ENCODE peak calls at places on chromosome 21, in eight cellular contexts. J is GM12878, E is cardiac muscle cell, I is natural killer cell, V is fibroblast of pulmonary artery, R is astrocyte of the spinal cord, G is colonic mucosa, T is neural crest cell. O is an unnamed sample.

GRCh38 chr21:46352913-46353312 is 29.0 kb downstream of the PCNT start:
- DNase-seq in I (no peak), J (no peak), E (no peak), T (no peak), G (no peak), V (no peak), R (no peak), O (no peak)

GRCh38 chr21:18522181-18522771 is 118.7 kb upstream of the TMPRSS15 start:
- DNase-seq in R (peak; percentile 54), E (no peak), J (no peak), T (no peak), V (peak; percentile 1), G (no peak), I (no peak), O (no peak)

GRCh38 chr21:32336711-32337110 is 38.1 kb downstream of the MRAP start:
- DNase-seq in G (no peak), J (no peak), E (peak; percentile 13), R (peak; percentile 52), T (no peak), V (peak; percentile 39), I (no peak), O (no peak)

GRCh38 chr21:31248598-31248997 is 95.5 kb downstream of the TIAM1 start:
- DNase-seq in V (peak; percentile 60), R (peak; percentile 66), T (no peak), J (no peak), I (no peak), E (no peak), G (no peak), O (no peak)

GRCh38 chr21:18517905-18518566 is 114.5 kb upstream of the TMPRSS15 start:
- DNase-seq in R (no peak), G (no peak), I (no peak), T (no peak), E (no peak), V (no peak), J (no peak), O (no peak)

GRCh38 chr21:45950740-45951515 is 30.6 kb upstream of the COL6A1 start:
- DNase-seq in E (peak; percentile 81), J (no peak), T (no peak), G (peak; percentile 26), V (peak; percentile 61), I (no peak), R (peak; percentile 37), O (no peak)

GRCh38 chr21:32569261-32570230 is 15.8 kb downstream of the TCP10L start:
- DNase-seq in E (peak; percentile 85), J (peak; percentile 13), T (peak; percentile 82), G (peak; percentile 83), I (peak; percentile 73), V (peak; percentile 88), R (peak; percentile 79), O (peak; percentile 42)

GRCh38 chr21:36507397-36508018 is 27.6 kb upstream of the CLDN14 start:
- DNase-seq in G (no peak), J (no peak), R (no peak), E (no peak), T (no peak), I (no peak), V (no peak), O (no peak)

GRCh38 chr21:41907496-41908258 is 28.5 kb upstream of the PRDM15 start:
- DNase-seq in J (no peak), R (no peak), E (no peak), V (no peak), I (no peak), T (no peak), G (no peak), O (no peak)

GRCh38 chr21:17071093-17071492 is 441.8 kb upstream of the CXADR start:
- DNase-seq in J (no peak), V (no peak), I (no peak), R (no peak), T (no peak), E (no peak), G (no peak), O (no peak)

GRCh38 chr21:19607983-19608668 is 1204.5 kb upstream of the TMPRSS15 start:
- DNase-seq in J (no peak), R (no peak), E (no peak), G (no peak), T (no peak), V (peak; percentile 28), I (no peak), O (no peak)

GRCh38 chr21:43726686-43727570 is 8.0 kb downstream of the PDXK start:
- DNase-seq in I (no peak), J (no peak), T (no peak), R (no peak), G (no peak), E (no peak), V (no peak), O (no peak)

GRCh38 chr21:43723648-43724047 is 4.7 kb downstream of the PDXK start:
- DNase-seq in E (no peak), J (no peak), T (no peak), R (no peak), V (no peak), G (no peak), I (no peak), O (no peak)

GRCh38 chr21:43728467-43729390 is 9.8 kb downstream of the PDXK start:
- DNase-seq in R (peak; percentile 99), E (peak; percentile 100), V (peak; percentile 99), T (peak; percentile 69), I (peak; percentile 78), G (peak; percentile 85), J (peak; percentile 64), O (peak; percentile 69)

GRCh38 chr21:43731476-43731875 is 12.5 kb downstream of the PDXK start:
- DNase-seq in I (no peak), G (peak; percentile 49), T (no peak), J (no peak), E (no peak), V (no peak), R (no peak), O (no peak)

GRCh38 chr21:43727571-43728466 is 8.9 kb downstream of the PDXK start:
- DNase-seq in E (peak; percentile 48), V (no peak), J (no peak), G (no peak), I (no peak), R (no peak), T (no peak), O (no peak)
- TF ChIP-seq CTCF in E (peak; percentile 13), V (no peak), J (no peak), G (no peak), I (no peak), R (peak; percentile 6), T (no peak), O (no peak)

GRCh38 chr21:14405225-14405624 is 22.3 kb upstream of the HSPA13 start:
- DNase-seq in R (no peak), J (no peak), I (no peak), V (no peak), T (no peak), G (no peak), E (no peak), O (no peak)

GRCh38 chr21:14401217-14401616 is 18.3 kb upstream of the HSPA13 start:
- DNase-seq in T (no peak), R (no peak), V (no peak), E (no peak), G (no peak), I (no peak), J (no peak), O (no peak)

DNA sequence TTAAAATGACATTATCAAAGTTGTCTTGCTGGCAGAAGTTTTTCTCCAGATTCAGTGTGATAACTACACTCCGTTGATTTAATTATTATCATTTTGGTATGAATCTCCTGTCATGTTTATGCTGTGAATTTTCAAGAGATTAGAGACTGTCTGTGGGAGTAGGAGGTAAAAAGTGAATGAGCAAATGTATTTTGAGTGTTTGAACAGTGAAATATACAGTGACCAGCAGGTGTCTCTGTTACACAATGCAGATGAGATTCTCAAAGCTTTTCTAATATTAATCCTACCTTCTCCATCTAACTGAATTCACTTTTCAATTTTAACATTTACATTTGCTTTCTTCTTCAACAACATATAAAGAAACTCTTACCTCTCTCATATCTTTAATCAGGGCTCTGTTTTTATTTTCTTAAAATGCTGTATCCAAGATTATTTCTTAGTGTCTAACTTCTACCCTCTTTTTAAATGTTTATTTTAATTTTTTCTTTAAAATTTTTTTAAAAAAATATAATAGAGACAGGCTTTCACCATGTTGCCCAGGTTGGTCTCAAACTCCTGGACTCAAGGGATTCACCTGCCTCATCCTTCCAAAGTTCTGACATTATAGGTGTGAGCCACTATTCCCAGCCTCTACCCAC is 20.9 kb upstream of the HSPA13 start:
- DNase-seq in I (no peak), E (peak; percentile 60), T (no peak), J (peak; percentile 9), G (no peak), V (peak; percentile 64), R (peak; percentile 41), O (no peak)
- TF ChIP-seq CTCF in I (peak; percentile 70), E (peak; percentile 51), T (peak; percentile 80), J (peak; percentile 60), G (peak; percentile 49), V (peak; percentile 63), R (peak; percentile 55), O (peak; percentile 77)

GRCh38 chr21:25422610-25423608 is 184.4 kb downstream of the MRPL39 start:
- DNase-seq in G (no peak), R (no peak), T (no peak), V (no peak), J (no peak), I (no peak), E (no peak), O (no peak)

GRCh38 chr21:25424674-25425073 is 182.6 kb downstream of the MRPL39 start:
- DNase-seq in V (no peak), R (no peak), I (no peak), E (no peak), J (no peak), G (no peak), T (no peak), O (no peak)

GRCh38 chr21:25424045-25424444 is 183.2 kb downstream of the MRPL39 start:
- DNase-seq in J (no peak), I (no peak), R (no peak), T (no peak), G (no peak), E (no peak), V (no peak), O (no peak)

GRCh38 chr21:25420831-25421230 is 186.4 kb downstream of the MRPL39 start:
- DNase-seq in R (no peak), J (no peak), G (no peak), T (no peak), V (no peak), E (no peak), I (no peak), O (no peak)

DNA sequence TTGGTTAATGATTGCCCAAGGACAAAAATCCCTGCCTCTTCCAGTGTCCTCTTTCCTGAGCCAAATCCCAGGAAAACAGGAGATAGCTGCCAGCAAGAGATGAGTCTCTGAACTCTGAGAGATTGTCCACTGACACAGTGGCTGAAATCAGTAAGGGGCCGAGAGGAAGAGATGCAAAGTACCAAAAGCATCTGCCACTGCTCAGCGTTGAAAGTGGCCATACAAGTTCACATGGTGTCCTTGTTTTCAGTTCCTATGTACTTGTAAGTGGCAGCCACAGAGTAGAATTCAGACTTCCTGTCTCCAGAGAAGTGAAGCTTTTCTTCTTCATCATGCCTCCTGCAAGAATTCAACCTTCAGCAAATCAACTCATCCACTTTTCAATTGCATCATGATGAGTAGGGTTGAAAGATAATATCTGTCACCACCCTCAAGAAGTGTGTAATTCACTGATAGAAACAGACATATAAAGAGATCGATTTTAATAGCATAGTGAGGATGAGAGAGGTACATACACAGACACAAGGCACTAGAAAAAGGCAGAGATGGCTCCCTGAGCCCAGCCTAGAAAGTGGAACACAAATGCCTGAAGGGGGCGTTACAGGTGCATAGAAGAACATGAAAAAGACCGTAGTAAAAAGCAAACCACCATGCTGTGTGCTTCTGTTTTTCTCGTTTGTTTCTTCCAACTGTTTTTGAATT is 185.8 kb downstream of the MRPL39 start:
- DNase-seq in I (no peak), R (peak; percentile 54), G (no peak), V (peak; percentile 44), E (peak; percentile 45), J (peak; percentile 93), T (no peak), O (no peak)
- TF ChIP-seq CTCF in I (peak; percentile 48), R (peak; percentile 64), G (no peak), V (peak; percentile 46), E (peak; percentile 43), J (peak; percentile 71), T (peak; percentile 50), O (peak; percentile 65)

GRCh38 chr21:37642493-37642892 is 273.8 kb downstream of the KCNJ6 start:
- DNase-seq in I (no peak), G (no peak), V (no peak), R (no peak), J (no peak), E (no peak), T (no peak), O (no peak)
- TF ChIP-seq CTCF in I (no peak), G (no peak), V (no peak), R (peak; percentile 10), J (peak; percentile 45), E (no peak), T (peak; percentile 54), O (no peak)